ENCODE peak calls at places on chromosomes 2 and 18, in six cellular contexts. H, X, A, S, P and L are unnamed samples. For H3K4me1, the result is how much of the 10 kb centered on the place peaks cover.

GRCh38 chr18:9048808-9049494 is 53.5 kb upstream of the NDUFV2 start:
- DNase-seq in H (no peak), X (no peak), A (no peak), S (no peak), P (no peak), L (no peak)

GRCh38 chr2:60252581-60253170 is 300.8 kb downstream of the BCL11A start:
- DNase-seq in P (no peak), H (no peak), A (no peak), X (no peak), S (peak), L (no peak)

GRCh38 chr2:222907790-222908431 is 47.1 kb downstream of the ACSL3 start:
- DNase-seq in P (no peak), H (no peak), X (no peak), S (no peak), A (no peak), L (no peak)

GRCh38 chr2:115374981-115375380 is 932.5 kb downstream of the DPP10 start:
- DNase-seq in P (no peak), A (no peak), X (no peak), S (no peak), H (no peak), L (no peak)

GRCh38 chr2:241036964-241037421 is 38.6 kb downstream of the SNED1 start:
- DNase-seq in A (no peak), S (no peak), H (peak), P (peak), X (no peak), L (no peak)

GRCh38 chr2:218357194-218358177 is 829 bp downstream of the CATIP start:
- DNase-seq in S (no peak), X (no peak), P (no peak), A (no peak), H (peak), L (no peak)

GRCh38 chr18:26875040-26875654 is 9.6 kb upstream of the AQP4 start:
- DNase-seq in X (no peak), A (no peak), S (no peak), P (no peak), H (no peak), L (no peak)

GRCh38 chr2:38443021-38443541 is 66.0 kb upstream of the ATL2 start:
- DNase-seq in A (peak), S (no peak), X (no peak), P (peak), H (no peak), L (peak)

GRCh38 chr18:23626451-23627279 is 36.0 kb downstream of the ANKRD29 start:
- DNase-seq in X (peak), S (no peak), P (no peak), H (no peak), A (no peak), L (no peak)

GRCh38 chr2:204731996-204732395 is 186.7 kb downstream of the PARD3B start:
- DNase-seq in P (no peak), H (no peak), S (no peak), A (no peak), X (peak), L (no peak)

GRCh38 chr2:233247744-233248143 is 3.7 kb upstream of the ATG16L1 start:
- DNase-seq in P (peak), X (peak), A (peak), S (no peak), H (no peak), L (no peak)

GRCh38 chr2:38057651-38058410 is 18.1 kb downstream of the CYP1B1 start:
- DNase-seq in S (no peak), A (no peak), H (no peak), P (no peak), X (no peak), L (no peak)

GRCh38 chr2:46434851-46435273 is 44.5 kb upstream of the TMEM247 start:
- DNase-seq in S (no peak), X (no peak), P (no peak), H (no peak), A (no peak), L (no peak)

GRCh38 chr2:132623096-132623839 is 46.7 kb downstream of the LYPD1 start:
- DNase-seq in A (no peak), X (peak), H (no peak), P (no peak), S (no peak), L (no peak)

GRCh38 chr2:197300139-197300538 is 10.4 kb downstream of the ANKRD44 start:
- DNase-seq in A (no peak), P (no peak), H (no peak), X (no peak), S (no peak), L (no peak)
- H3K4me1 ChIP-seq in A (under half), P (under half), H (half or more), X (under half), S (under half), L (under half)

GRCh38 chr18:13626544-13626908 is 99.8 kb downstream of the FAM210A start:
- DNase-seq in A (no peak), S (no peak), H (no peak), P (no peak), X (no peak), L (no peak)

GRCh38 chr18:13625843-13626543 is 100.4 kb downstream of the FAM210A start:
- DNase-seq in P (no peak), A (no peak), H (no peak), S (no peak), X (no peak), L (no peak)

GRCh38 chr18:13624563-13625237 is 101.7 kb downstream of the FAM210A start:
- DNase-seq in H (peak), S (no peak), X (no peak), P (no peak), A (no peak), L (no peak)

GRCh38 chr18:13623871-13624270 is 102.5 kb downstream of the FAM210A start:
- DNase-seq in A (no peak), P (no peak), H (no peak), X (no peak), S (no peak), L (no peak)

DNA sequence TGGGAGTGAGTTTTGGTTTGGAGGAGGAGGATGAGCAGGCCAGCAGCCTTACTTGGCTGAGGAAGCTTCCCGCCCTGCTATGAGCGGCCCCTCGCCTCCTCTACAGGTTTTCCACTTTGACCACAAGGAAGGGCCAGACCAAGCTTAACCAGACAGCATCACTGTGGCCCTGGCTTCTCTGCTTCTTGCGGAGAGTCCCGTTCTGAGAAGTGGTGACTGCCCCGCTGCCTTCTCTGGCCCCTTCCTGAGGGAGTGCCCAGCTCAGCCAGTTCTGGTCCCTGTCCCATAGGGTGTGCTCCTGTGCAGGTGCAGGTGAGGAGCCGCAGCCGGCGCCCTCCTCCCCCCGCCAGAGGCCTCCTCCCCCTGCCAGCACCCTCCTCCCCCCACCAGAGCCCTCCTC is 101.0 kb downstream of the FAM210A start:
- DNase-seq in P (no peak), S (no peak), A (no peak), H (no peak), X (no peak), L (no peak)
- H3K27ac ChIP-seq in P (no peak), S (no peak), A (no peak), H (no peak), X (no peak), L (no peak)

GRCh38 chr2:79711098-79711497 is 198.2 kb downstream of the CTNNA2 start:
- DNase-seq in H (no peak), S (no peak), P (no peak), A (no peak), X (no peak), L (no peak)
- TF ChIP-seq POLR2AphosphoS5 in H (no peak), S (no peak), P (no peak), A (no peak), X (no peak), L (no peak)

DNA sequence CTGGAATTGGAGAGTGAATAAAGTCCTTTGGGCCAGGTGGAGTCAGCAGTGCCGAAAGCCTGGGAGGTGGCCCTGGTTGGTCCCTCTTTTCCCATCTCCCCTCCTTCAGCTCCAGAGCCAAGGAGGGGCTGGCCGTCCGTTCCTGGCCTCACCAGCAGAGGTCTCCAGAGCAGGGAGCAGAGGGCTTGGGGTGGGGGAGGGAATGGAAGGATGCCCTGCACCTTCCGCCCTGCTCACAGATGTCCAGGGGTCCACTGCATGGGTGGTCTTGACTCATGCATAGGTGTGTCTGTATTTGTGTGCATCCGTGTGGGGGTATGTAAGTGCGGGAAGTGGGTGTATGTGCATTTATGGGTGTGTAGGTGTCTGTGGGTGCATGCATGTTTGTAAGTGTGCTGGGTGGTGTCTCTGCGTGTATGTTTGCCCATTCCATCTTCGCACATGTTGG is 201.9 kb downstream of the ZFP36L2 start:
- DNase-seq in P (no peak), S (peak), A (peak), X (peak), H (peak), L (peak)
- H3K4me1 ChIP-seq in P (under half), S (under half), A (under half), X (under half), H (under half), L (under half)

GRCh38 chr18:13301691-13302469 is 83.3 kb downstream of the LDLRAD4 start:
- DNase-seq in S (no peak), A (no peak), P (no peak), X (no peak), H (no peak), L (no peak)
- H3K27ac ChIP-seq in S (no peak), A (no peak), P (no peak), X (no peak), H (no peak), L (no peak)